ENCODE peak calls at places on chromosome 15, in eight cellular contexts. N is AG09309, C is WERI-Rb-1, G is BJ, L is right cardiac atrium, R is esophagus muscularis mucosa, E is foreskin fibroblast, Q is GM12878. J is an unnamed sample.
A peak's percentile ranks its signal among the peaks of the same experiment; 100 is the strongest.

GRCh38 chr15:98931001-98931400 is 76.6 kb downstream of the PGPEP1L start:
- DNase-seq in R (no peak), L (no peak), E (no peak), C (no peak), Q (no peak), N (no peak), G (no peak), J (no peak)

GRCh38 chr15:86915811-86916331 is 836.2 kb downstream of the AGBL1 start:
- DNase-seq in R (peak; percentile 83), G (no peak), E (peak; percentile 0), C (peak; percentile 30), N (peak; percentile 2), Q (no peak), L (no peak), J (peak; percentile 9)

GRCh38 chr15:91942676-91943417 is 89.3 kb downstream of the SLCO3A1 start:
- DNase-seq in L (peak; percentile 87), N (peak; percentile 83), Q (no peak), G (peak; percentile 78), R (peak; percentile 97), C (no peak), E (peak; percentile 76), J (peak; percentile 23)

GRCh38 chr15:70348581-70349344 is 251.0 kb upstream of the TLE3 start:
- DNase-seq in C (peak; percentile 75), R (no peak), L (no peak), G (no peak), Q (no peak), E (no peak), N (peak; percentile 7), J (no peak)

GRCh38 chr15:88649286-88649733 is 10.5 kb downstream of the ISG20 start:
- DNase-seq in N (peak; percentile 46), Q (no peak), L (peak; percentile 73), R (no peak), C (no peak), E (peak; percentile 95), G (peak; percentile 39), J (peak; percentile 61)

GRCh38 chr15:95690631-95691340 is 639.7 kb upstream of the NR2F2 start:
- DNase-seq in E (no peak), L (no peak), G (no peak), Q (peak; percentile 52), R (no peak), N (no peak), C (no peak), J (no peak)

GRCh38 chr15:73366766-73367623 is 1.8 kb downstream of the HCN4 start:
- DNase-seq in N (no peak), G (no peak), E (no peak), R (no peak), C (peak; percentile 16), L (no peak), Q (no peak), J (no peak)

GRCh38 chr15:78266229-78266628 is 1.9 kb downstream of the DNAJA4 start:
- DNase-seq in G (no peak), Q (no peak), R (no peak), L (no peak), C (no peak), E (no peak), N (no peak), J (no peak)

GRCh38 chr15:27418729-27419128 is 447.7 kb downstream of the GABRG3 start:
- DNase-seq in N (no peak), E (no peak), Q (no peak), G (no peak), R (no peak), L (no peak), C (no peak), J (no peak)

GRCh38 chr15:35624881-35625280 is 78.9 kb upstream of the DPH6 start:
- DNase-seq in E (peak; percentile 94), Q (no peak), N (peak; percentile 82), L (no peak), R (no peak), C (no peak), G (peak; percentile 46), J (peak; percentile 79)

GRCh38 chr15:75905231-75905630 is 1.6 kb downstream of the FBXO22 start:
- DNase-seq in N (no peak), R (no peak), G (no peak), C (no peak), Q (no peak), L (no peak), E (no peak), J (no peak)
- H3K4me3 ChIP-seq in N (no peak overlapping the region), R (no peak overlapping the region), G (no peak overlapping the region), C (no peak overlapping the region), Q (peak overlapping the region; percentile 42), L (no peak overlapping the region), E (peak overlapping the region; percentile 6), J (peak overlapping the region; percentile 29)

GRCh38 chr15:40279437-40280141 is 3.3 kb downstream of the ANKRD63 start:
- DNase-seq in L (peak; percentile 92), N (no peak), C (peak; percentile 78), R (no peak), E (peak; percentile 76), Q (no peak), G (no peak), J (no peak)
- H3K4me3 ChIP-seq in L (no peak overlapping the region), N (no peak overlapping the region), C (peak overlapping the region; percentile 22), R (no peak overlapping the region), E (no peak overlapping the region), Q (no peak overlapping the region), G (no peak overlapping the region), J (no peak overlapping the region)

GRCh38 chr15:25933456-25934158 is 70.5 kb upstream of the ATP10A start:
- DNase-seq in C (peak; percentile 79), Q (peak; percentile 5), L (peak; percentile 86), G (peak; percentile 38), E (peak; percentile 90), N (peak; percentile 58), R (peak; percentile 93), J (peak; percentile 57)
- H3K4me3 ChIP-seq in C (peak overlapping the region; percentile 38), Q (no peak overlapping the region), L (peak overlapping the region; percentile 21), G (peak overlapping the region; percentile 28), E (peak overlapping the region; percentile 53), N (peak overlapping the region; percentile 25), R (peak overlapping the region; percentile 35), J (peak overlapping the region; percentile 42)

GRCh38 chr15:24955549-24955929 is 752 bp downstream of the SNRPN start:
- DNase-seq in N (no peak), R (no peak), Q (no peak), C (no peak), L (peak; percentile 69), G (no peak), E (peak; percentile 3), J (no peak)

GRCh38 chr15:24954783-24955548 is at the start of the genes SNRPN and SNURF:
- DNase-seq in R (no peak), G (no peak), C (peak; percentile 73), N (peak; percentile 20), Q (peak; percentile 11), E (peak; percentile 88), L (peak; percentile 94), J (peak; percentile 17)

GRCh38 chr15:24957691-24958090 is 2.9 kb downstream of the SNRPN start:
- DNase-seq in G (no peak), R (no peak), Q (no peak), C (no peak), E (no peak), L (no peak), N (no peak), J (no peak)

GRCh38 chr15:24961967-24962366 is 7.2 kb downstream of the SNRPN start:
- DNase-seq in C (no peak), Q (no peak), L (no peak), G (no peak), E (no peak), R (no peak), N (no peak), J (no peak)

DNA sequence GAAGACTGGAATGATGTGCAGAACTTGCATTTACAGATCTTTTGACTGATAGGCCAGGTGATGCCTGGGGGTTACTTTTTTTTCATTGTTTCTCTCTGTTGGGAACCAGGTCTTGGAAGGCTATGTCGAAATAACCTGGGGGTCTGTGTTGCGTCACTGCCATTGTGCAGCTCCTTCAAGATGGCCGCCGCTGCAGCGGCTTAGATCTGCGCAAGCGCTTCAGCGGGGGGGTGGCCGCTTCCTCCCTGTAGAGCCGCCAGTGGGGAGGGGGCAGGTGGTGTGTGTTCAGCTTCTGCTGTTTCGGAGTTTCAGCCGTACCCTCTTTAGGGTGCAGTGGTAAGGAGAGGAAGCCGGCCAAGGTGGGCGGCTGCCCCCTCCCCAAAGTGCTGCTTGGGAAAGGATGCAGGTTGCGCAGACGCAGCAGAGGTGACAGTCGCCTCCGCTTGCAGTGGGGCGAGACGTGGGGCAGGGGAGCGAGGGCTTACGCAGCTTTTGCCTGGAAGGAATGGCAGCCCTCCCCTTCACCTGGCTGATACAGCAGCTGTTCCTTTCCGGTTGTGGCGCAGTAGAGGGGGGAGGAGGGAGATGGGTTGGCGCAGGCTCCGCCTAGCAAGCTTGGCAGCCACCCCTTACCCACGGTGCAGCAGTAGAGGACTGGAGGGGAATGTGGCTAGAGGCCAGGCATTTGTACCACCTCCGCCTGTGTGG is 1.5 kb downstream of the SNRPN start:
- DNase-seq in R (peak; percentile 92), C (peak; percentile 87), N (no peak), G (no peak), E (peak; percentile 83), L (peak; percentile 83), Q (peak; percentile 57), J (no peak)
- H3K4me3 ChIP-seq in R (peak overlapping the region; percentile 66), C (peak overlapping the region; percentile 77), N (peak overlapping the region; percentile 97), G (peak overlapping the region; percentile 54), E (peak overlapping the region; percentile 98), L (peak overlapping the region; percentile 45), Q (peak overlapping the region; percentile 76), J (peak overlapping the region; percentile 78)

GRCh38 chr15:76347507-76348055 is 11.0 kb downstream of the ISL2 start:
- DNase-seq in Q (no peak), G (no peak), C (peak; percentile 55), R (no peak), L (no peak), E (peak; percentile 83), N (no peak), J (no peak)
- H3K4me3 ChIP-seq in Q (no peak overlapping the region), G (peak overlapping the region; percentile 47), C (peak overlapping the region; percentile 76), R (peak overlapping the region; percentile 58), L (no peak overlapping the region), E (peak overlapping the region; percentile 58), N (no peak overlapping the region), J (no peak overlapping the region)